ENCODE peak calls at places on chromosome 16, in seven cellular contexts. One of them, this sample, is unnamed. For H3K9me2, the result is how much of the 10 kb centered on the place peaks cover.

GRCh38 chr16:10625595-10626357 is 45.4 kb upstream of the EMP2 start:
- DNase-seq in OCI-LY7: no peak
- DNase-seq in PC-3: peak
- DNase-seq in HCT116: no peak
- DNase-seq in GM23248: peak
- DNase-seq in GM23338: no peak
- DNase-seq in PC-9: no peak
- DNase-seq in this sample: no peak

GRCh38 chr16:88588754-88589153 is 18.6 kb downstream of the ZC3H18 start:
- DNase-seq in OCI-LY7: no peak
- DNase-seq in PC-3: no peak
- DNase-seq in HCT116: no peak
- DNase-seq in GM23248: no peak
- DNase-seq in GM23338: no peak
- DNase-seq in PC-9: no peak
- DNase-seq in this sample: no peak

GRCh38 chr16:72987480-72987901 is 60.4 kb downstream of the ZFHX3 start:
- DNase-seq in OCI-LY7: no peak
- DNase-seq in PC-3: peak
- DNase-seq in HCT116: no peak
- DNase-seq in GM23248: no peak
- DNase-seq in GM23338: no peak
- DNase-seq in PC-9: peak
- DNase-seq in this sample: no peak

GRCh38 chr16:47392114-47392513 is 68.7 kb downstream of the ITFG1 start:
- DNase-seq in OCI-LY7: peak
- DNase-seq in PC-3: peak
- DNase-seq in HCT116: peak
- DNase-seq in GM23248: no peak
- DNase-seq in GM23338: no peak
- DNase-seq in PC-9: peak
- DNase-seq in this sample: peak

GRCh38 chr16:90046971-90047713 is 27.9 kb upstream of the DBNDD1 start:
- DNase-seq in OCI-LY7: no peak
- DNase-seq in PC-3: no peak
- DNase-seq in HCT116: no peak
- DNase-seq in GM23248: peak
- DNase-seq in GM23338: peak
- DNase-seq in PC-9: peak
- DNase-seq in this sample: no peak

GRCh38 chr16:86231321-86231995 is 278.9 kb upstream of the FOXF1 start:
- DNase-seq in OCI-LY7: no peak
- DNase-seq in PC-3: no peak
- DNase-seq in HCT116: no peak
- DNase-seq in GM23248: no peak
- DNase-seq in GM23338: no peak
- DNase-seq in PC-9: no peak
- DNase-seq in this sample: no peak

GRCh38 chr16:15811778-15812750 is 44.8 kb downstream of the MYH11 start:
- DNase-seq in OCI-LY7: no peak
- DNase-seq in PC-3: peak
- DNase-seq in HCT116: no peak
- DNase-seq in GM23248: peak
- DNase-seq in GM23338: peak
- DNase-seq in PC-9: peak
- DNase-seq in this sample: no peak

GRCh38 chr16:88390760-88391496 is 8.2 kb downstream of the ZNF469 start:
- DNase-seq in OCI-LY7: no peak
- DNase-seq in PC-3: no peak
- DNase-seq in HCT116: no peak
- DNase-seq in GM23248: no peak
- DNase-seq in GM23338: no peak
- DNase-seq in PC-9: no peak
- DNase-seq in this sample: no peak

GRCh38 chr16:26987631-26988030 is 79.1 kb upstream of the C16orf82 start:
- DNase-seq in OCI-LY7: no peak
- DNase-seq in PC-3: no peak
- DNase-seq in HCT116: no peak
- DNase-seq in GM23248: peak
- DNase-seq in GM23338: no peak
- DNase-seq in PC-9: no peak
- DNase-seq in this sample: no peak

GRCh38 chr16:9091867-9092281 is 430 bp downstream of the HAPSTR1 start:
- DNase-seq in OCI-LY7: peak
- DNase-seq in PC-3: no peak
- DNase-seq in HCT116: no peak
- DNase-seq in GM23248: peak
- DNase-seq in GM23338: no peak
- DNase-seq in PC-9: peak
- DNase-seq in this sample: peak

GRCh38 chr16:30112197-30113030 is 923 bp downstream of the GDPD3 start:
- DNase-seq in OCI-LY7: peak
- DNase-seq in PC-3: peak
- DNase-seq in HCT116: no peak
- DNase-seq in GM23248: peak
- DNase-seq in GM23338: peak
- DNase-seq in PC-9: peak
- DNase-seq in this sample: peak

GRCh38 chr16:8103649-8104289 is 486.5 kb downstream of the TMEM114 start:
- DNase-seq in OCI-LY7: no peak
- DNase-seq in PC-3: no peak
- DNase-seq in HCT116: no peak
- DNase-seq in GM23248: no peak
- DNase-seq in GM23338: no peak
- DNase-seq in PC-9: no peak
- DNase-seq in this sample: no peak

GRCh38 chr16:23384878-23385277 is 68.1 kb downstream of the COG7 start:
- DNase-seq in OCI-LY7: no peak
- DNase-seq in PC-3: no peak
- DNase-seq in HCT116: no peak
- DNase-seq in GM23248: no peak
- DNase-seq in GM23338: no peak
- DNase-seq in PC-9: no peak
- DNase-seq in this sample: no peak

GRCh38 chr16:3997231-3997841 is 116.8 kb upstream of the CREBBP start:
- DNase-seq in OCI-LY7: no peak
- DNase-seq in PC-3: no peak
- DNase-seq in HCT116: no peak
- DNase-seq in GM23248: no peak
- DNase-seq in GM23338: no peak
- DNase-seq in PC-9: no peak
- DNase-seq in this sample: no peak

GRCh38 chr16:24217456-24217855 is 38.7 kb upstream of the CACNG3 start:
- DNase-seq in OCI-LY7: no peak
- DNase-seq in PC-3: no peak
- DNase-seq in HCT116: no peak
- DNase-seq in GM23248: no peak
- DNase-seq in GM23338: no peak
- DNase-seq in PC-9: no peak
- DNase-seq in this sample: no peak

GRCh38 chr16:54446639-54447038 is 160.1 kb upstream of the IRX3 start:
- DNase-seq in OCI-LY7: no peak
- DNase-seq in PC-3: no peak
- DNase-seq in HCT116: no peak
- DNase-seq in GM23248: peak
- DNase-seq in GM23338: no peak
- DNase-seq in PC-9: no peak
- DNase-seq in this sample: no peak

GRCh38 chr16:81846105-81846504 is 67.0 kb downstream of the PLCG2 start:
- DNase-seq in OCI-LY7: no peak
- DNase-seq in PC-3: peak
- DNase-seq in HCT116: no peak
- DNase-seq in GM23248: no peak
- DNase-seq in GM23338: no peak
- DNase-seq in PC-9: peak
- DNase-seq in this sample: no peak

GRCh38 chr16:49886554-49887121 is 30.7 kb upstream of the ZNF423 start:
- DNase-seq in OCI-LY7: no peak
- DNase-seq in PC-3: no peak
- DNase-seq in HCT116: no peak
- DNase-seq in GM23248: no peak
- DNase-seq in GM23338: no peak
- DNase-seq in PC-9: no peak
- DNase-seq in this sample: no peak

GRCh38 chr16:11639925-11640899 is 28.0 kb upstream of the SNN start:
- DNase-seq in OCI-LY7: no peak
- DNase-seq in PC-3: peak
- DNase-seq in HCT116: peak
- DNase-seq in GM23248: peak
- DNase-seq in GM23338: peak
- DNase-seq in PC-9: peak
- DNase-seq in this sample: no peak

GRCh38 chr16:55655709-55656694 is at the start of gene SLC6A2:
- DNase-seq in OCI-LY7: no peak
- DNase-seq in PC-3: no peak
- DNase-seq in HCT116: no peak
- DNase-seq in GM23248: peak
- DNase-seq in GM23338: peak
- DNase-seq in PC-9: no peak
- DNase-seq in this sample: no peak
- H3K9me2 ChIP-seq in OCI-LY7: under half
- H3K9me2 ChIP-seq in PC-3: under half
- H3K9me2 ChIP-seq in HCT116: under half
- H3K9me2 ChIP-seq in GM23248: under half
- H3K9me2 ChIP-seq in GM23338: under half
- H3K9me2 ChIP-seq in PC-9: under half
- H3K9me2 ChIP-seq in this sample: under half

DNA sequence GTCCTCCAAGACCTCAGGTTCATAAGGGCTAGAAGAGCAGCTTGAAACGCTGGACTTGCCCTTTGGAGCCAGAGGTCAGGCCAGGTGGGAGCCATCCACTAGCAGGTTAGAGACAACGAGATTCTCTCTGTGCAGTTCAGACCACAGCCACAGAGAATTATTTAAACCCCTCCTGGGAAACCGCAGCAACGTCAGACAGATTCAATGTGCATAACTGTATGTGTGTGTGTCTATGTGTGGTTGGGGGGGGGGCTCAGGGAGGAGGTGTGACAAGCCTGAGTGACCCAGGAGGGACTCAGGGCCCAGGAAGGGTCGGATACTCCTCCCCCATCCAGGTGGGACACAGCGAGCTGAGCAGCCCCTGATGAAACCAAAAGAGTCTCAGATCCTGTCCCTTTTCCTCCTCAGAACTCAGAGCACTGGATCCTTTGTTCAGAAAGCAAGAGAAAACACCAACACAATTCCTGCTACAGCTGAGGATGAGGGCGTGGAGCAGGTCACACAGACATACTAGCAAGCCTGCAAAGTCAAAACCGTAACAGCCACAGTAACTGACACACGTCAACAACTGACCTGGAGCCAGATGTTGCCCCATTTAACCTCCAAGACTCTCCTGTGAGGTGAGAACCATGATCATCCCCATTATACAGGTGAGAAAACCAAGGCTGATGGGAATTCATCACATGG is 66.8 kb downstream of the XYLT1 start:
- DNase-seq in OCI-LY7: peak
- DNase-seq in PC-3: no peak
- DNase-seq in HCT116: no peak
- DNase-seq in GM23248: no peak
- DNase-seq in GM23338: no peak
- DNase-seq in PC-9: no peak
- DNase-seq in this sample: no peak
- H3K9me2 ChIP-seq in OCI-LY7: under half
- H3K9me2 ChIP-seq in PC-3: under half
- H3K9me2 ChIP-seq in HCT116: under half
- H3K9me2 ChIP-seq in GM23248: under half
- H3K9me2 ChIP-seq in GM23338: under half
- H3K9me2 ChIP-seq in PC-9: under half
- H3K9me2 ChIP-seq in this sample: under half

GRCh38 chr16:57732683-57733082 is 2.9 kb upstream of the KATNB1 start:
- DNase-seq in OCI-LY7: no peak
- DNase-seq in PC-3: no peak
- DNase-seq in HCT116: no peak
- DNase-seq in GM23248: no peak
- DNase-seq in GM23338: no peak
- DNase-seq in PC-9: no peak
- DNase-seq in this sample: no peak

GRCh38 chr16:57734308-57734924 is 1.2 kb upstream of the KATNB1 start:
- DNase-seq in OCI-LY7: no peak
- DNase-seq in PC-3: no peak
- DNase-seq in HCT116: no peak
- DNase-seq in GM23248: no peak
- DNase-seq in GM23338: no peak
- DNase-seq in PC-9: no peak
- DNase-seq in this sample: no peak

GRCh38 chr16:57735755-57736418 is at the start of gene KATNB1:
- DNase-seq in OCI-LY7: no peak
- DNase-seq in PC-3: no peak
- DNase-seq in HCT116: no peak
- DNase-seq in GM23248: no peak
- DNase-seq in GM23338: peak
- DNase-seq in PC-9: no peak
- DNase-seq in this sample: peak

GRCh38 chr16:57736419-57737281 is 1.1 kb downstream of the KATNB1 start:
- DNase-seq in OCI-LY7: peak
- DNase-seq in PC-3: peak
- DNase-seq in HCT116: no peak
- DNase-seq in GM23248: peak
- DNase-seq in GM23338: peak
- DNase-seq in PC-9: peak
- DNase-seq in this sample: peak

GRCh38 chr16:57734925-57735754 is 430 bp upstream of the KATNB1 start:
- DNase-seq in OCI-LY7: peak
- DNase-seq in PC-3: peak
- DNase-seq in HCT116: peak
- DNase-seq in GM23248: peak
- DNase-seq in GM23338: peak
- DNase-seq in PC-9: peak
- DNase-seq in this sample: peak
- H3K9me2 ChIP-seq in OCI-LY7: under half
- H3K9me2 ChIP-seq in PC-3: under half
- H3K9me2 ChIP-seq in HCT116: under half
- H3K9me2 ChIP-seq in GM23248: under half
- H3K9me2 ChIP-seq in GM23338: under half
- H3K9me2 ChIP-seq in PC-9: under half
- H3K9me2 ChIP-seq in this sample: under half

DNA sequence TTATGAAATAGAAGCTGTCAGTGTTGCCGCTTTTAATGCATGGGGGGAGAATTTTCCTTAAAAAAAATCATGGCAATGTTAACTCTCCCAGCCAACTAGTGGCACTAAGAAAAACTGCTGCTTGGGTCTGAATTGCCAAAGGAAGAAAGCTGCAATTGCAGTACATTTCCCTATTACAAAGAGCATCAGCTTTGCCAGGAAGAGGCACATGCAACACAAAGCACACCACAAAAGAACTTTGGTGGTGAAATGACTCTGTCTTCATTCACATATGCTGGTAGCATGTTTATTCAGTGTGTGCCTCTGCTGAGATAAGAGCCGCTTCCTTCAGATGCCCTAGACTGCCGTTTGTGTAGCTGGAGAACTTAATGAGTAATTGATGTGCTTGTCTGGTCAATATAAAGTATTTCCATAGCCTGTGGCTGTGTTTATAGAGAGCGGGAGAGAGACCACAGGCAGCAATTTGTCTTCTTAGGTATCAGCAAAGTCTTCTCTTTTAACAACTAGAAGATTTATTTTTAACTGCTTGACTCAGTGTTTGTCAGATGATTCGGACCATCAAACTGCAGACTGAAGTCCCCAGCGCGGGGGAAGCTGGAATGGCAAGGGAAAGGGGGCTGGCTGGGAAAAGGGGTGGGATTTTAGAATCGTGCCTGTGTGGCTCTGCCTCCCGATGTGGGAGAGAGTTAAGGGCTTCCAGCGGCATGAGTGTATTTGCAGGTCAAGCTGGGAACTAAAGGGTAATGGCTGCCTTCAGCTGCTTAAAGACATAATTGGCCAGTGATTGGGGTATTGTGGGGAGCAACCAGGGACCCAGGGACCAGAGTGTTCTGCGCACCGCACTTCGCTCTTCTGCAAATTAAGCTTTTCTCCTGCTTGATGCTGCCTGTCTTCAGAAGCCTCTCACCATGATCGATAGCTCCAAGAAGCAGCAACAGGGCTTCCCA is 115.2 kb downstream of the MRTFB start:
- DNase-seq in OCI-LY7: peak
- DNase-seq in PC-3: peak
- DNase-seq in HCT116: no peak
- DNase-seq in GM23248: peak
- DNase-seq in GM23338: peak
- DNase-seq in PC-9: no peak
- DNase-seq in this sample: no peak
- H3K9me2 ChIP-seq in OCI-LY7: under half
- H3K9me2 ChIP-seq in PC-3: under half
- H3K9me2 ChIP-seq in HCT116: under half
- H3K9me2 ChIP-seq in GM23248: under half
- H3K9me2 ChIP-seq in GM23338: under half
- H3K9me2 ChIP-seq in PC-9: under half
- H3K9me2 ChIP-seq in this sample: under half

This sample was measured in Karpas-422.